ENCODE peak calls at places on chromosomes 7 and 10, in eight cellular contexts. Q is foreskin fibroblast; V is left ventricle myocardium inferior; I is AML-193; E is stimulated activated CD4-positive, alpha-beta T cell treated with anti-CD3 and anti-CD28 coated beads, Interleukin-4, amount 100 ng/mL, for 4 hours; P is HT1080; U is breast epithelium; R is GF-D8. H is an unnamed sample.
A peak's percentile ranks its signal among the peaks of the same experiment; 100 is the strongest.

GRCh38 chr10:26869528-26869927 is 8.8 kb upstream of the ABI1 start:
- DNase-seq in Q (no peak), V (no peak), I (peak; percentile 10), E (no peak), P (peak; percentile 60), U (no peak), R (no peak), H (peak; percentile 80)

GRCh38 chr7:80346704-80347103 is 165.2 kb downstream of the GNAT3 start:
- DNase-seq in Q (no peak), V (no peak), I (no peak), E (no peak), P (peak; percentile 84), U (no peak), R (no peak), H (no peak)

GRCh38 chr10:110502851-110503301 is 5.2 kb downstream of the DUSP5 start:
- DNase-seq in Q (no peak), V (peak; percentile 40), I (peak; percentile 91), E (no peak), P (no peak), U (no peak), R (peak; percentile 74), H (peak; percentile 100)

GRCh38 chr7:24024689-24025088 is 259.3 kb upstream of the NPY start:
- DNase-seq in Q (peak; percentile 4), V (no peak), I (no peak), E (no peak), P (no peak), U (no peak), R (no peak), H (no peak)

GRCh38 chr7:120729300-120729699 is 128.6 kb downstream of the TSPAN12 start:
- DNase-seq in Q (no peak), V (no peak), I (no peak), E (no peak), P (no peak), U (no peak), R (no peak), H (no peak)

GRCh38 chr10:5184987-5185386 is at the start of gene AKR1C8:
- DNase-seq in Q (no peak), V (no peak), I (no peak), E (no peak), P (no peak), U (no peak), R (no peak), H (no peak)

GRCh38 chr7:131773413-131773812 is 217.0 kb upstream of the PODXL start:
- DNase-seq in Q (no peak), V (no peak), I (no peak), E (no peak), P (no peak), U (no peak), R (no peak), H (no peak)

GRCh38 chr7:51789494-51789893 is 472.9 kb upstream of the COBL start:
- DNase-seq in Q (no peak), V (no peak), I (no peak), E (no peak), P (no peak), U (no peak), R (no peak), H (no peak)

GRCh38 chr7:78148166-78148894 is 349.8 kb downstream of the PHTF2 start:
- DNase-seq in Q (peak; percentile 16), V (no peak), I (no peak), E (no peak), P (no peak), U (no peak), R (no peak), H (no peak)

GRCh38 chr7:133477786-133478185 is 224.9 kb downstream of the EXOC4 start:
- DNase-seq in Q (no peak), V (no peak), I (no peak), E (no peak), P (no peak), U (no peak), R (no peak), H (no peak)

GRCh38 chr10:24957624-24958435 is 5.4 kb upstream of the PRTFDC1 start:
- DNase-seq in Q (peak; percentile 79), V (no peak), I (no peak), E (no peak), P (peak; percentile 87), U (no peak), R (no peak), H (no peak)

GRCh38 chr10:92486637-92487036 is 87.3 kb downstream of the IDE start:
- DNase-seq in Q (no peak), V (no peak), I (peak; percentile 96), E (no peak), P (no peak), U (no peak), R (peak; percentile 98), H (peak; percentile 98)

GRCh38 chr7:27123477-27124053 is 7.0 kb downstream of the HOXA4 start:
- DNase-seq in Q (no peak), V (no peak), I (no peak), E (no peak), P (no peak), U (no peak), R (no peak), H (no peak)

GRCh38 chr10:96720422-96721206 is at the start of gene PIK3AP1:
- DNase-seq in Q (no peak), V (peak; percentile 50), I (peak; percentile 77), E (peak; percentile 41), P (no peak), U (no peak), R (peak; percentile 92), H (peak; percentile 81)

GRCh38 chr10:14601872-14602725 is 172.6 kb downstream of the FAM107B start:
- DNase-seq in Q (peak; percentile 54), V (no peak), I (peak; percentile 90), E (no peak), P (peak; percentile 81), U (no peak), R (peak; percentile 74), H (peak; percentile 91)

GRCh38 chr10:91879514-91880170 is 29.6 kb downstream of the FGFBP3 start:
- DNase-seq in Q (no peak), V (no peak), I (no peak), E (no peak), P (no peak), U (no peak), R (no peak), H (no peak)

GRCh38 chr7:155341463-155341983 is 43.8 kb downstream of the INSIG1 start:
- DNase-seq in Q (no peak), V (no peak), I (no peak), E (no peak), P (no peak), U (no peak), R (no peak), H (no peak)

GRCh38 chr7:73308074-73308664 is 457 bp downstream of the NSUN5 start:
- DNase-seq in Q (no peak), V (no peak), I (no peak), E (no peak), P (no peak), U (no peak), R (no peak), H (no peak)

GRCh38 chr7:155832581-155832981 is 20.3 kb upstream of the SHH start:
- DNase-seq in Q (no peak), V (no peak), I (no peak), E (no peak), P (no peak), U (no peak), R (no peak), H (no peak)

GRCh38 chr7:22934023-22934422 is 79.9 kb downstream of the HYCC1 start:
- DNase-seq in Q (no peak), V (no peak), I (no peak), E (no peak), P (no peak), U (no peak), R (no peak), H (no peak)

GRCh38 chr10:59346321-59346720 is 16.0 kb downstream of the FAM13C start:
- DNase-seq in Q (no peak), V (no peak), I (no peak), E (no peak), P (no peak), U (no peak), R (no peak), H (no peak)

GRCh38 chr10:79295593-79295992 is 51.7 kb upstream of the PPIF start:
- DNase-seq in Q (no peak), V (no peak), I (peak; percentile 64), E (no peak), P (peak; percentile 57), U (no peak), R (no peak), H (no peak)

GRCh38 chr7:86411804-86412203 is 231.9 kb upstream of the GRM3 start:
- DNase-seq in Q (no peak), V (no peak), I (no peak), E (no peak), P (peak; percentile 3), U (no peak), R (no peak), H (no peak)

GRCh38 chr10:117531371-117532002 is 11.1 kb upstream of the EMX2 start:
- DNase-seq in Q (no peak), V (no peak), I (no peak), E (no peak), P (no peak), U (no peak), R (no peak), H (no peak)

GRCh38 chr10:131426530-131426898 is 115.0 kb upstream of the TCERG1L start:
- DNase-seq in Q (no peak), V (no peak), I (no peak), E (no peak), P (no peak), U (no peak), R (no peak), H (no peak)

GRCh38 chr7:105734233-105734632 is 142.2 kb downstream of the ATXN7L1 start:
- DNase-seq in Q (no peak), V (no peak), I (no peak), E (no peak), P (no peak), U (no peak), R (no peak), H (no peak)

GRCh38 chr10:70551971-70552422 is 50.5 kb downstream of the PRF1 start:
- DNase-seq in Q (peak; percentile 87), V (no peak), I (no peak), E (no peak), P (no peak), U (no peak), R (no peak), H (no peak)